ENCODE peak calls at places on chromosomes 16 and 17, in four cellular contexts. A is AG04449, M is endothelial cell, D is progenitor cell of endocrine pancreas. K is an unnamed sample.

GRCh38 chr16:58021661-58022551 is 3.6 kb upstream of the MMP15 start:
- DNase-seq in A (peak), M (no peak), D (no peak), K (no peak)

GRCh38 chr17:50649042-50649908 is 14.6 kb downstream of the ABCC3 start:
- DNase-seq in A (no peak), M (no peak), D (no peak), K (no peak)

GRCh38 chr16:79645701-79646100 is 45.2 kb upstream of the MAF start:
- DNase-seq in A (no peak), M (no peak), D (no peak), K (no peak)

GRCh38 chr16:27928542-27928941 is 135.0 kb downstream of the GSG1L start:
- DNase-seq in A (no peak), M (no peak), D (no peak), K (no peak)

GRCh38 chr17:44115585-44116415 is 7.6 kb downstream of the HDAC5 start:
- DNase-seq in A (no peak), M (peak), D (peak), K (peak)

GRCh38 chr17:48491527-48492273 is 39.1 kb downstream of the HOXB1 start:
- DNase-seq in A (no peak), M (no peak), D (no peak), K (no peak)

GRCh38 chr17:69637399-69638165 is 223.1 kb downstream of the MAP2K6 start:
- DNase-seq in A (peak), M (no peak), D (no peak), K (no peak)

GRCh38 chr17:15742051-15742795 is 10.1 kb downstream of the TBC1D26 start:
- DNase-seq in A (no peak), M (no peak), D (no peak), K (no peak)

GRCh38 chr16:86048221-86048620 is 149.3 kb downstream of the IRF8 start:
- DNase-seq in A (no peak), M (peak), D (no peak), K (no peak)

GRCh38 chr16:3377917-3378316 is 22.2 kb downstream of the OR2C1 start:
- DNase-seq in A (no peak), M (no peak), D (no peak), K (no peak)

GRCh38 chr17:40568074-40568836 is 3.0 kb upstream of the CCR7 start:
- DNase-seq in A (no peak), M (no peak), D (no peak), K (no peak)

GRCh38 chr17:11485802-11486421 is 112.4 kb upstream of the DNAH9 start:
- DNase-seq in A (no peak), M (no peak), D (no peak), K (peak)

GRCh38 chr17:81034168-81034777 is 678 bp upstream of the BAIAP2 start:
- DNase-seq in A (no peak), M (no peak), D (peak), K (peak)

GRCh38 chr17:8894673-8895578 is 27.5 kb upstream of the PIK3R6 start:
- DNase-seq in A (peak), M (peak), D (no peak), K (peak)

GRCh38 chr17:2395258-2396170 is 5.3 kb downstream of the MNT start:
- DNase-seq in A (no peak), M (no peak), D (no peak), K (peak)

GRCh38 chr17:40331743-40332641 is 23.0 kb downstream of the RARA start:
- DNase-seq in A (no peak), M (no peak), D (no peak), K (no peak)

GRCh38 chr16:58684001-58684353 is 593 bp downstream of the SLC38A7 start:
- DNase-seq in A (no peak), M (no peak), D (no peak), K (no peak)

GRCh38 chr17:57567278-57567677 is 177.8 kb downstream of the CCDC182 start:
- DNase-seq in A (no peak), M (no peak), D (no peak), K (peak)

GRCh38 chr17:1168537-1169234 is 11.1 kb downstream of the ABR start:
- DNase-seq in A (no peak), M (no peak), D (no peak), K (no peak)

GRCh38 chr16:4052801-4053662 is 63.2 kb downstream of the ADCY9 start:
- DNase-seq in A (no peak), M (no peak), D (no peak), K (no peak)

GRCh38 chr17:80196652-80197051 is 23.5 kb downstream of the SGSH start:
- DNase-seq in A (no peak), M (no peak), D (no peak), K (no peak)

GRCh38 chr16:56617212-56618085 is 8.1 kb upstream of the MT1E start:
- DNase-seq in A (no peak), M (no peak), D (peak), K (no peak)

GRCh38 chr17:32689348-32689747 is 187.6 kb downstream of the MYO1D start:
- DNase-seq in A (no peak), M (no peak), D (no peak), K (no peak)

GRCh38 chr17:34980353-34980680 is at the start of gene LIG3:
- DNase-seq in A (peak), M (peak), D (peak), K (peak)

GRCh38 chr16:56629531-56629930 is 2.9 kb upstream of the MT1M start:
- DNase-seq in A (no peak), M (no peak), D (no peak), K (no peak)

GRCh38 chr16:79772028-79772427 is 171.5 kb upstream of the MAF start:
- DNase-seq in A (no peak), M (no peak), D (no peak), K (no peak)

GRCh38 chr17:10126554-10127493 is 71.6 kb downstream of the GAS7 start:
- DNase-seq in A (no peak), M (no peak), D (no peak), K (no peak)

GRCh38 chr16:48535831-48536599 is 74.0 kb downstream of the N4BP1 start:
- DNase-seq in A (peak), M (no peak), D (no peak), K (no peak)

GRCh38 chr17:9899280-9900018 is 5.6 kb downstream of the RCVRN start:
- DNase-seq in A (no peak), M (no peak), D (no peak), K (no peak)

GRCh38 chr17:45228121-45228941 is 6.6 kb downstream of the FMNL1 start:
- DNase-seq in A (no peak), M (no peak), D (no peak), K (no peak)

GRCh38 chr16:86291491-86291890 is 218.8 kb upstream of the FOXF1 start:
- DNase-seq in A (no peak), M (no peak), D (no peak), K (no peak)

GRCh38 chr17:51372345-51373004 is 112.1 kb downstream of the UTP18 start:
- DNase-seq in A (no peak), M (peak), D (no peak), K (peak)

K was measured in SK-N-DZ.